ENCODE peak calls at places on chromosome 21, in seven cellular contexts. P, E, N, L, Z, A and G are unnamed samples.

GRCh38 chr21:40204956-40205355 is 337.7 kb downstream of the PCP4 start:
- DNase-seq in N (no peak), A (no peak), E (no peak), Z (no peak), L (no peak), P (no peak), G (no peak)

GRCh38 chr21:37367758-37368535 is 1.4 kb downstream of the DYRK1A start:
- DNase-seq in N (peak), P (peak), L (no peak), A (no peak), E (no peak), Z (peak), G (peak)

GRCh38 chr21:23695449-23695848 is 1911.8 kb downstream of the MRPL39 start:
- DNase-seq in P (no peak), A (no peak), Z (no peak), E (no peak), L (no peak), N (no peak), G (no peak)

GRCh38 chr21:36079010-36079649 is 9.3 kb downstream of the CBR1 start:
- DNase-seq in E (no peak), L (no peak), N (no peak), A (no peak), P (no peak), Z (peak), G (no peak)

GRCh38 chr21:31236528-31236927 is 107.5 kb downstream of the TIAM1 start:
- DNase-seq in A (no peak), N (no peak), P (no peak), L (no peak), E (no peak), Z (no peak), G (peak)

GRCh38 chr21:34885636-34886553 is 163.2 kb downstream of the RUNX1 start:
- DNase-seq in A (no peak), P (no peak), Z (no peak), N (peak), E (no peak), L (peak), G (no peak)

GRCh38 chr21:46564391-46564790 is 40.5 kb downstream of the S100B start:
- DNase-seq in N (no peak), Z (no peak), E (no peak), A (no peak), P (no peak), L (no peak), G (no peak)

GRCh38 chr21:41605178-41605933 is 97.4 kb upstream of the TMPRSS2 start:
- DNase-seq in A (no peak), E (no peak), Z (no peak), N (no peak), L (peak), P (no peak), G (peak)

GRCh38 chr21:33437140-33437539 is 33.9 kb downstream of the IFNGR2 start:
- DNase-seq in N (no peak), A (no peak), Z (no peak), P (no peak), L (no peak), E (no peak), G (no peak)

GRCh38 chr21:42437786-42438185 is 34.1 kb downstream of the UBASH3A start:
- DNase-seq in Z (no peak), N (no peak), A (no peak), E (no peak), L (no peak), P (peak), G (peak)

GRCh38 chr21:34613679-34614442 is 1.1 kb downstream of the RCAN1 start:
- DNase-seq in P (peak), A (no peak), N (no peak), E (no peak), Z (no peak), L (no peak), G (no peak)

GRCh38 chr21:35511298-35512162 is 462.4 kb upstream of the RUNX1 start:
- DNase-seq in L (no peak), P (no peak), N (no peak), Z (no peak), E (no peak), A (no peak), G (no peak)

GRCh38 chr21:41653944-41654625 is 112.8 kb downstream of the RIPK4 start:
- DNase-seq in Z (no peak), A (no peak), P (no peak), N (no peak), E (no peak), L (no peak), G (peak)

GRCh38 chr21:46545363-46545762 is 59.5 kb downstream of the S100B start:
- DNase-seq in A (no peak), E (no peak), Z (no peak), P (no peak), N (no peak), L (no peak), G (peak)

GRCh38 chr21:41926068-41926806 is 27.6 kb downstream of the C2CD2 start:
- DNase-seq in Z (no peak), L (peak), E (no peak), P (no peak), A (peak), N (no peak), G (peak)

GRCh38 chr21:27804515-27804914 is 837.6 kb upstream of the ADAMTS5 start:
- DNase-seq in A (no peak), N (no peak), Z (no peak), E (no peak), L (no peak), P (no peak), G (peak)

GRCh38 chr21:20997308-20997632 is 939 bp upstream of the NCAM2 start:
- DNase-seq in P (peak), E (no peak), N (peak), L (no peak), A (no peak), Z (no peak), G (no peak)

GRCh38 chr21:33948951-33949444 is 33.4 kb upstream of the ATP5PO start:
- DNase-seq in N (peak), P (no peak), Z (no peak), A (no peak), L (no peak), E (no peak), G (no peak)

GRCh38 chr21:21114456-21114855 is 116.2 kb downstream of the NCAM2 start:
- DNase-seq in L (no peak), A (no peak), P (no peak), Z (no peak), E (no peak), N (no peak), G (no peak)

GRCh38 chr21:35159881-35160280 is 110.8 kb upstream of the RUNX1 start:
- DNase-seq in L (no peak), N (no peak), Z (no peak), E (no peak), P (no peak), A (no peak), G (no peak)

GRCh38 chr21:31034378-31034777 is 3.9 kb downstream of the KRTAP19-8 start:
- DNase-seq in P (no peak), E (no peak), N (no peak), L (no peak), A (no peak), Z (no peak), G (no peak)

GRCh38 chr21:42061866-42062542 is 9.1 kb upstream of the UMODL1 start:
- DNase-seq in E (no peak), L (no peak), N (no peak), Z (no peak), A (no peak), P (no peak), G (no peak)

GRCh38 chr21:39673163-39673562 is 60.4 kb downstream of the B3GALT5 start:
- DNase-seq in N (no peak), A (no peak), L (no peak), E (no peak), Z (no peak), P (no peak), G (no peak)

GRCh38 chr21:24727803-24728425 is 879.4 kb downstream of the MRPL39 start:
- DNase-seq in L (no peak), A (no peak), N (no peak), E (no peak), P (no peak), Z (no peak), G (no peak)

GRCh38 chr21:46079357-46080170 is 18.3 kb upstream of the COL6A2 start:
- DNase-seq in E (no peak), A (no peak), N (no peak), L (no peak), P (peak), Z (no peak), G (no peak)

DNA sequence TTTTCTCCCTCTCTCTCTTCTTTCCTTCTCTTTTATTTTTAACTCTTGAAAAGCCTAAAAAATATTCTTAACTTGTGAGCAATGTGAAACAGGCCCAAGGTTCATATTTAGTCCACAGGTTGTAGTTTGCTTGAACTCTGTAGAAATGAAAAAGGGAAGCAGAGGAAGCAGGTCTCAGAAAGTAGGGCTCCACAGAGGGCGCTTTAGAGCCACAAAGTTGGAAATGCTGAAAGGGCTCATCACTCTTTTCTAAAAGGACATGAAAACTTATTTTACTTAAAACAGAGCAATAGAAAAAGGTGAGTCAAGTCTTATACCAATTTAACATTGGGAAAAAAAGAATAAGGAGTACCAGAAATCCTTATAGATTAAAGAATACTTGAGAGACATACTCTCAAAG is 247.0 kb downstream of the USP25 start:
- DNase-seq in P (no peak), Z (no peak), E (no peak), A (no peak), N (no peak), L (no peak), G (peak)
- TF ChIP-seq JUND in P (no peak), Z (no peak), E (no peak), A (no peak), N (no peak), L (no peak), G (no peak)

GRCh38 chr21:38376693-38377092 is 119.9 kb downstream of the KCNJ15 start:
- DNase-seq in Z (no peak), L (no peak), N (no peak), E (no peak), P (no peak), A (no peak), G (no peak)
- TF ChIP-seq JUND in Z (no peak), L (no peak), N (no peak), E (no peak), P (no peak), A (no peak), G (no peak)

GRCh38 chr21:43662286-43662685 is 2.9 kb downstream of the RRP1B start:
- DNase-seq in L (no peak), P (no peak), N (no peak), A (no peak), E (no peak), Z (no peak), G (no peak)
- TF ChIP-seq JUND in L (no peak), P (no peak), N (no peak), A (no peak), E (no peak), Z (no peak), G (no peak)

GRCh38 chr21:44958471-44959191 is 18.8 kb downstream of the SLX9 start:
- DNase-seq in L (no peak), A (no peak), E (no peak), P (peak), N (no peak), Z (no peak), G (no peak)
- TF ChIP-seq JUND in L (no peak), A (no peak), E (no peak), P (no peak), N (no peak), Z (no peak), G (no peak)

DNA sequence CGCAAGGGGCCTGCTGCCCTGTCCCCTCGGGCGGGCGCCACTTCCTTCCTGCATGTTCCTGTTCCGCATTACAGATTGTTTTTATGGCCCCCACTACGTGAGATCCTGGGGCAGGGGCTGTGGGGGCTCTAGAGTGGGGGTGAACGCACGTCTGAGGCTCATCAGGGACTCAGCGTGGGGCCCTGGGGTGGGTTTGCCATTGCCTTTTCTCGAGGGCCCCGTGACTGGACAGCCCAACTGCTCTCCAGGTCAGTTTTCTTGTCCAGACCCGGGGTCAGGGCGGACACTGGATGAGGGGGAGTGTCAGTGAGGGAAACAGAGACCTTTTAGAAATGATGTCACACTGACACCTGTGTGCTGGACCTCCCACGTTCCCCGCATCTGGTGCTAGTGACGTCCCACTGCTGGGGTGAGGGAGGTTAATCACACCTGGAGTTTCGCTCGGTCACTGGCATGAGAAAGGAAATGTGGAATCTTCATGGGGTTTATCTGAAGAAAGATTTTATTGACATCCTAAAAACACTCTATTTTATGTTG is 65.9 kb downstream of the AGPAT3 start:
- DNase-seq in E (no peak), A (no peak), N (no peak), P (no peak), L (no peak), Z (no peak), G (no peak)
- TF ChIP-seq JUND in E (no peak), A (no peak), N (no peak), P (no peak), L (no peak), Z (no peak), G (no peak)

GRCh38 chr21:25764065-25764464 is 29.3 kb downstream of the GABPA start:
- DNase-seq in P (no peak), L (no peak), N (no peak), A (no peak), Z (no peak), E (no peak), G (no peak)
- TF ChIP-seq JUND in P (no peak), L (no peak), N (no peak), A (no peak), Z (no peak), E (no peak), G (no peak)